ENCODE peak calls at places on chromosomes 6 and 20, in eight cellular contexts. B is bronchial epithelial cell, G is ovary, M is GM23338, H is endodermal cell, R is K562, U is left ventricle myocardium inferior, X is WERI-Rb-1. E is an unnamed sample. For H3K36me3, the result is how much of the 10 kb centered on the place peaks cover.

GRCh38 chr6:39182604-39183003 is 46.7 kb downstream of the KCNK5 start:
- DNase-seq in B (no peak), G (no peak), M (no peak), H (no peak), R (no peak), U (no peak), X (no peak), E (no peak)

GRCh38 chr6:46583081-46583480 is 69.5 kb downstream of the CYP39A1 start:
- DNase-seq in B (no peak), G (no peak), M (no peak), H (no peak), R (no peak), U (no peak), X (no peak), E (no peak)

GRCh38 chr6:41170547-41171160 is 7.7 kb upstream of the TREM2 start:
- DNase-seq in B (no peak), G (no peak), M (no peak), H (peak), R (no peak), U (no peak), X (peak), E (no peak)

GRCh38 chr6:130853555-130854183 is 26.5 kb downstream of the SMLR1 start:
- DNase-seq in B (peak), G (no peak), M (peak), H (no peak), R (no peak), U (no peak), X (no peak), E (no peak)

GRCh38 chr6:3294396-3294795 is 35.6 kb downstream of the PSMG4 start:
- DNase-seq in B (no peak), G (no peak), M (no peak), H (peak), R (no peak), U (no peak), X (no peak), E (no peak)

GRCh38 chr6:16257999-16258708 is 19.8 kb downstream of the GMPR start:
- DNase-seq in B (peak), G (peak), M (peak), H (peak), R (peak), U (no peak), X (no peak), E (no peak)

GRCh38 chr6:143562143-143562542 is 50.6 kb upstream of the FUCA2 start:
- DNase-seq in B (no peak), G (no peak), M (no peak), H (no peak), R (no peak), U (no peak), X (no peak), E (no peak)

GRCh38 chr6:35287671-35288396 is 9.8 kb upstream of the DEF6 start:
- DNase-seq in B (no peak), G (no peak), M (no peak), H (no peak), R (no peak), U (no peak), X (no peak), E (no peak)

GRCh38 chr6:165059032-165059431 is 250.4 kb downstream of the C6orf118 start:
- DNase-seq in B (peak), G (no peak), M (no peak), H (no peak), R (no peak), U (no peak), X (no peak), E (peak)

GRCh38 chr6:29071831-29072723 is 15.0 kb downstream of the OR2B3 start:
- DNase-seq in B (peak), G (no peak), M (peak), H (peak), R (peak), U (no peak), X (peak), E (no peak)

GRCh38 chr6:6091608-6092002 is 84.9 kb upstream of the NRN1 start:
- DNase-seq in B (no peak), G (no peak), M (no peak), H (no peak), R (no peak), U (no peak), X (no peak), E (no peak)

GRCh38 chr20:13865825-13866351 is 81.1 kb downstream of the NDUFAF5 start:
- DNase-seq in B (peak), G (no peak), M (no peak), H (no peak), R (no peak), U (no peak), X (no peak), E (no peak)

GRCh38 chr6:83231146-83231545 is 38.0 kb downstream of the RWDD2A start:
- DNase-seq in B (no peak), G (no peak), M (no peak), H (no peak), R (no peak), U (no peak), X (no peak), E (no peak)

GRCh38 chr6:63787021-63787420 is 151.4 kb downstream of the PHF3 start:
- DNase-seq in B (peak), G (no peak), M (no peak), H (no peak), R (no peak), U (no peak), X (no peak), E (no peak)

GRCh38 chr20:36070451-36070850 is 84.1 kb upstream of the EPB41L1 start:
- DNase-seq in B (no peak), G (no peak), M (peak), H (peak), R (no peak), U (no peak), X (no peak), E (no peak)

GRCh38 chr20:61939691-61940360 is 125.9 kb downstream of the TAF4 start:
- DNase-seq in B (no peak), G (peak), M (no peak), H (no peak), R (no peak), U (no peak), X (peak), E (no peak)

GRCh38 chr6:88145298-88145963 is 20.7 kb downstream of the CNR1 start:
- DNase-seq in B (no peak), G (no peak), M (no peak), H (no peak), R (no peak), U (no peak), X (no peak), E (no peak)

GRCh38 chr20:5843054-5843731 is 93.0 kb downstream of the SHLD1 start:
- DNase-seq in B (no peak), G (no peak), M (no peak), H (no peak), R (no peak), U (no peak), X (no peak), E (no peak)

GRCh38 chr6:136066005-136066404 is 184.1 kb downstream of the MTFR2 start:
- DNase-seq in B (peak), G (no peak), M (no peak), H (no peak), R (no peak), U (no peak), X (no peak), E (peak)

GRCh38 chr20:23636908-23637281 is 860 bp downstream of the CST3 start:
- DNase-seq in B (no peak), G (no peak), M (no peak), H (no peak), R (no peak), U (no peak), X (no peak), E (no peak)
- H3K4me3 ChIP-seq in B (peak), G (peak), M (peak), H (peak), R (peak), U (peak), X (peak), E (peak)

GRCh38 chr6:30926644-30927043 is 5.3 kb downstream of the SFTA2 start:
- DNase-seq in B (peak), G (no peak), M (no peak), H (no peak), R (no peak), U (no peak), X (no peak), E (peak)

GRCh38 chr6:30917487-30917886 is 3.4 kb downstream of the VARS2 start:
- DNase-seq in B (no peak), G (no peak), M (no peak), H (no peak), R (no peak), U (no peak), X (no peak), E (no peak)

GRCh38 chr6:30918675-30919074 is 4.6 kb downstream of the VARS2 start:
- DNase-seq in B (no peak), G (no peak), M (no peak), H (no peak), R (no peak), U (no peak), X (no peak), E (no peak)

DNA sequence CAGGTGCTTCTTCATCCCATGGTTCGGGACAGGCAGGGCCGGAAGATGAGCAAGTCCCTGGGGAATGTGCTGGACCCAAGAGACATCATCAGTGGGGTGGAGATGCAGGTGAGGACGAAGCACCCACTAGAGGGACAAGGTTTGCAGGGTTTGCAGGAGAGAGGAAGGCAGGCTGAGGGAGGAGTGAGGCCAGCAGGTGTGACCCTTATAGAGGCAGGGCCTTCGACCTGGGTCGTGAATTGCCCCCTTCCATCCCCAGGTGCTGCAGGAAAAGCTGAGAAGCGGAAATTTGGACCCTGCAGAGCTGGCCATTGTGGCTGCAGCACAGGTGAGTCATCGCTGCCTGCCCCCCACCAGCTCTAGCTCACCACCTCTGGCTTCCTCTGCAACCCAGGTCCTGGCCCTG is 8.4 kb downstream of the VARS2 start:
- DNase-seq in B (peak), G (no peak), M (no peak), H (peak), R (no peak), U (no peak), X (no peak), E (no peak)
- TF ChIP-seq CTCF in B (no peak), G (no peak), M (no peak), H (peak), R (no peak), U (no peak), X (no peak), E (peak)

DNA sequence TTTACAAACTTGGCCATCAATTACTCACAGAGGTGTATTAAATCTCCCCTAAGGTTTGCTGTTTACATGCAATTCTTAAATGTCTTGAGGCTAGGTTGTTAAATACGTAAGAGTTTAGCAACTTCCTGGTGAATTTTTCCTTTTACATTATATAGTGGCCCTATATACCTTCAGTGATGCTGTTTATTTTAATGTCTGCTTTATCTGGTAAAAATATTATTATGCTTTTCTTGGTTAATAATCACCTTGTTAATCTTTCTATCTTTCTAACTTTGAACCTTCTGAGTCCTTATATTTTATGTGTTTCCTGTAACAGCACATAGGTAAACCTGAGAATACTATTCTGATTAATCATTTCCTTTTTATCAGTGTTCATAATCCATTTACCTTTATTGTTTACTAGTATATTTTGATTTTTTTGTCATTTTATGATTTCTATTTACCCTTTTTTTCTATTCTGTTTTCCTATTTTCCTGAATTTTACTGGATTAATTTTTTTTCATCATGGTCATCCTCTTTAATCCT is 57.9 kb downstream of the TP53INP2 start:
- DNase-seq in B (peak), G (no peak), M (no peak), H (no peak), R (no peak), U (no peak), X (no peak), E (no peak)
- H3K36me3 ChIP-seq in B (under half), G (under half), M (under half), H (half or more), R (half or more), U (half or more), X (half or more), E (under half)

GRCh38 chr20:25541676-25542075 is 43.7 kb downstream of the NINL start:
- DNase-seq in B (no peak), G (no peak), M (no peak), H (no peak), R (no peak), U (no peak), X (no peak), E (no peak)

GRCh38 chr20:25537890-25538289 is 47.4 kb downstream of the NINL start:
- DNase-seq in B (no peak), G (no peak), M (no peak), H (no peak), R (no peak), U (no peak), X (no peak), E (no peak)

GRCh38 chr20:25540273-25540672 is 45.1 kb downstream of the NINL start:
- DNase-seq in B (peak), G (no peak), M (peak), H (peak), R (peak), U (peak), X (peak), E (no peak)

GRCh38 chr20:25538838-25539665 is 46.3 kb downstream of the NINL start:
- DNase-seq in B (no peak), G (no peak), M (no peak), H (no peak), R (no peak), U (peak), X (no peak), E (no peak)

GRCh38 chr20:25539742-25540201 is 45.6 kb downstream of the NINL start:
- DNase-seq in B (no peak), G (no peak), M (no peak), H (no peak), R (no peak), U (no peak), X (no peak), E (no peak)
- H3K4me3 ChIP-seq in B (no peak), G (peak), M (no peak), H (no peak), R (no peak), U (peak), X (no peak), E (no peak)

GRCh38 chr6:55069132-55069781 is 105.1 kb upstream of the HCRTR2 start:
- DNase-seq in B (peak), G (no peak), M (peak), H (peak), R (no peak), U (no peak), X (peak), E (peak)
- TF ChIP-seq CTCF in B (peak), G (no peak), M (peak), H (peak), R (no peak), U (peak), X (peak), E (peak)

GRCh38 chr20:38414769-38415450 is 20.2 kb downstream of the SNHG17 start:
- DNase-seq in B (no peak), G (no peak), M (no peak), H (peak), R (no peak), U (no peak), X (no peak), E (no peak)
- H3K36me3 ChIP-seq in B (under half), G (under half), M (under half), H (half or more), R (half or more), U (under half), X (under half), E (under half)

DNA sequence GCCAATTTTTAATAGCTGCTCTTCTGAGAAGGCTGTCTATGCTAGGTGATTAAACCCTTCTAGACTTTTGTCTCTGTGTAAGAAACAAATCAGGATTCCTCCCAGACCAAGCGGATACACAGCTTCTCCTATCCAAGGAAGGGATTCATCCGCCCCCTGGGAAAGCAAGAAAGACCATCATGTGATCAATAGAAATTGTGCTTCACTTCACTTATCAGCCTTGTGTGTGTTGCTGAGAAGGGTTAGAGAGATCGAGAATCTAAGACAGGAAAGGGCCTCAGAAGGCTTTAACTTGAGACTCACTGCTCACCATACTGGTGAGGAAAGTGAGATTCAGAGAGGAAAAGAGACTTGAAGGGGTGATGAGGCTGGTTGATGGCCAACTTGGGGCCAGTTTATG is 1.5 kb downstream of the ABCC10 start:
- DNase-seq in B (no peak), G (no peak), M (no peak), H (no peak), R (no peak), U (no peak), X (no peak), E (no peak)
- H3K4me3 ChIP-seq in B (peak), G (peak), M (peak), H (peak), R (peak), U (peak), X (no peak), E (peak)

GRCh38 chr6:106558364-106558763 is 70.9 kb downstream of the RTN4IP1 start:
- DNase-seq in B (no peak), G (no peak), M (no peak), H (no peak), R (no peak), U (no peak), X (no peak), E (no peak)

GRCh38 chr6:106557837-106558236 is 71.5 kb downstream of the RTN4IP1 start:
- DNase-seq in B (peak), G (no peak), M (no peak), H (no peak), R (no peak), U (no peak), X (no peak), E (no peak)

GRCh38 chr6:106555767-106556166 is 73.5 kb downstream of the RTN4IP1 start:
- DNase-seq in B (peak), G (no peak), M (no peak), H (no peak), R (no peak), U (no peak), X (no peak), E (no peak)

GRCh38 chr6:106553440-106553839 is 75.9 kb downstream of the RTN4IP1 start:
- DNase-seq in B (peak), G (no peak), M (no peak), H (no peak), R (no peak), U (no peak), X (no peak), E (no peak)

DNA sequence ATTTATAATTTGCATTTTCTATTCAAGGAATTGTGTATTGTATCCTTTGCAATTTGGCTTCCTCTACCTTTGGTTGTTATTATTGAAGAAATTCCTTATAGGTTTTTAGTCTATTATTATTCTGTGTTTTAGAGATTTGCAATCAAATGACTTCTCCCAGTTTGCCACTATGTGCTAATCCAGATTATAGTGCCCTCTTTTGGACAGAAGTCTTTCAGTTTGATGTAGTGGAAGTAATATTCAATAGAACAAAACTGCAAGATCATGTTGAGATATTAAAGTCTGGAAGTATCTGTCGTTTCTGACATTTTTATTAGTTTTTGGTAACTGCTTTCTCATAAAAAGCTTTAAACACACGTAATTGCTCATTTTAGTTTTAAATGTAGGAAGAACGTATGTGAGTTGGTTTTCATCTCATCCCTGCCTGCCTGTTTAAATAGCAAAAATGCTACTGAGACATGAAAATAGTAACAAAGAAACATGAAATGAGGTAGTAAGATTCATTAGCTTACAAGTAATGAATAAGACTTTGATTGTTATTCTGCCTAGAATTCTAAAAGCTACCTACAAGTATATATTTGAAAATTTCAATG is 72.8 kb downstream of the RTN4IP1 start:
- DNase-seq in B (peak), G (no peak), M (no peak), H (no peak), R (no peak), U (no peak), X (no peak), E (no peak)
- TF ChIP-seq CTCF in B (no peak), G (no peak), M (no peak), H (peak), R (no peak), U (peak), X (no peak), E (peak)

DNA sequence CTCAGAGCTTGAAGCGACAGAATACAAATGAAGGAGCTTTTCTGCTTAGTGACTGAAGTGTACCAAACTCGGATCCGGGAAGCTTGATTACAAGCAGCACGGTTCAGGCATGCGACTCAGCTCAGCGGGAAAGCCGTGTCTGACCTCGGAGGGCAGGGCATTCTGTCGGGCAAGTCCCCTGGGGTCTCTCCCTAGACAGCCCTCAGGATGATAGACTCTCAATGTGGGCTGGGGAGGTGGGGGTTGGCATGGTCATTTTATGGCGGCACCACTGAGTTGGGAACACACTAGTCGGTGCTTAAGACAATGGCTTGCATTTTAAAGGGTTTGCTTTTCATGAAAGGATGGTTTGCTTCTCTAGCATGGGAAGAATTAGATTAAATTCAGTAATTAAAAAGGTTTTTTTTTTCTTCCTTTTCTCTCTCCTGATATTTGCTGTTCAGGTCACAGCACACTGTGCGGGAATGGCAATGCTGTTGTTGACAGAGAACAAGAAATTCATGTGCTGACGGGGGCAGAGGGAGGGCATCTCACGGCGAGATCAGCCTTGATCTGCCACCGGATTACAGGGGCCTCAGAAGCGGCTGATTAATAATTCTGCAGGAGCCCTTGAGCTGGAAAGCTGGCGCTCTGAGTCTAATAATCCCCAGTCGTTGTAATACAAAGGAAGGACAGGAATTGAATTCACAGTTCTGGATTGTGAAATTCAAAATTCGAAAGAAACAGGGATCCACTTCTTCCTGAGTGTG is 80.7 kb upstream of the TRAF3IP2 start:
- DNase-seq in B (no peak), G (no peak), M (peak), H (no peak), R (no peak), U (no peak), X (peak), E (no peak)
- H3K36me3 ChIP-seq in B (under half), G (under half), M (under half), H (under half), R (under half), U (under half), X (under half), E (under half)

GRCh38 chr6:133241901-133242760 is 974 bp downstream of the EYA4 start:
- DNase-seq in B (peak), G (no peak), M (peak), H (peak), R (no peak), U (peak), X (no peak), E (no peak)
- H3K4me3 ChIP-seq in B (peak), G (peak), M (peak), H (peak), R (no peak), U (peak), X (peak), E (peak)

E was measured in kidney epithelial cell.